ENCODE peak calls at places on chromosomes 16 and 17, in five cellular contexts. B, K, S, G and P are unnamed samples.

GRCh38 chr17:34242553-34242952 is 12.5 kb upstream of the CCL2 start:
- DNase-seq in G (no peak), B (peak), S (no peak), K (no peak), P (no peak)

GRCh38 chr17:76086384-76086783 is 7.4 kb downstream of the ZACN start:
- DNase-seq in K (no peak), B (no peak), G (no peak), S (no peak), P (no peak)

GRCh38 chr16:76910931-76911330 is 280.1 kb upstream of the MON1B start:
- DNase-seq in G (peak), S (no peak), B (no peak), K (no peak), P (no peak)

GRCh38 chr17:27612160-27612767 is 18.7 kb upstream of the LGALS9 start:
- DNase-seq in B (no peak), K (peak), G (no peak), S (no peak), P (no peak)

GRCh38 chr16:85312642-85313540 is 200.6 kb upstream of the CIBAR2 start:
- DNase-seq in B (peak), G (no peak), S (no peak), K (no peak), P (no peak)

GRCh38 chr16:23356941-23357340 is 54.8 kb downstream of the SCNN1B start:
- DNase-seq in G (no peak), S (no peak), K (no peak), B (no peak), P (no peak)

GRCh38 chr17:49029841-49030240 is 32.7 kb downstream of the IGF2BP1 start:
- DNase-seq in G (peak), K (no peak), S (no peak), B (no peak), P (no peak)

GRCh38 chr17:32910769-32911168 is 17.2 kb upstream of the TMEM98 start:
- DNase-seq in K (no peak), B (no peak), S (no peak), G (no peak), P (no peak)

GRCh38 chr17:42221886-42222745 is 27.8 kb upstream of the GHDC start:
- DNase-seq in G (peak), S (peak), B (peak), K (peak), P (no peak)

GRCh38 chr17:49076575-49077384 is 55.8 kb upstream of the B4GALNT2 start:
- DNase-seq in K (no peak), G (peak), S (no peak), B (no peak), P (no peak)

GRCh38 chr17:82973456-82974135 is 105.8 kb upstream of the METRNL start:
- DNase-seq in G (no peak), K (no peak), B (no peak), S (no peak), P (no peak)

GRCh38 chr16:11561440-11561797 is 25.3 kb downstream of the LITAF start:
- DNase-seq in K (no peak), S (no peak), G (no peak), B (no peak), P (no peak)

GRCh38 chr16:67563708-67564468 is 1.6 kb downstream of the CTCF start:
- DNase-seq in G (peak), K (peak), B (peak), S (no peak), P (no peak)

GRCh38 chr16:66899945-66900688 is 18.6 kb downstream of the CDH16 start:
- DNase-seq in G (peak), B (no peak), K (no peak), S (no peak), P (peak)

GRCh38 chr17:66021757-66022156 is 170.2 kb downstream of the CEP112 start:
- DNase-seq in G (no peak), S (no peak), B (peak), K (no peak), P (no peak)
- TF ChIP-seq CTCF in G (no peak), S (peak), B (peak), K (peak), P (no peak)

DNA sequence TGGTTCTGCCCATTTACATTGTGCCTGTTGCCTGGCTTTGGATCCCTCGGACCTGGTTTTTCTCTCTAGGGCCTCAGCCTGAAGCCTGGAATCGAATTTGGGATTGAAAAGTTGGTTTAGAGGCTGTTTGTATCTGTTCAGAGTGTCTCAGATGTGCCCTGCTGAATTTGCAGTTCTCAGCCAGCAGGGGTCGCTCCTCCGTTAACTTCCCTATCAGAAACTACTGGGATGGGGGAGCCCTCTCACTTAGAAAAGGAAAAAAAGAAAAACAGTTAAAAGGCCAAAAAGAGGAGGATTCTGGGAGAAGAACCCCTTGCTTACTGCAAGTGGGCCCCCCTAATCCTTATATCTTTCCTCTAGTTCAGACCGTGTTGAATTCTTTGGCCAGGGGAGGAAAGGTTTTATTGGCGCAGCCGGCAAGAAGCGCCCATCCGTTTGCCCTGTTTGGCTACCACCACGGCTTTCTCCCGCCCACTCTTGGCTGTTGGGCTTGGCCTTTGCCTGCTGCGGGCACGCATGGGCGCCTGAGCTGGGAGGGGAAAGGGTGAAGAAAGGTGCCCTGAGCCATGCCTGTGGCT is 8.7 kb downstream of the FZD2 start:
- DNase-seq in G (no peak), B (no peak), K (no peak), S (no peak), P (no peak)
- TF ChIP-seq CTCF in G (peak), B (peak), K (peak), S (peak), P (peak)

DNA sequence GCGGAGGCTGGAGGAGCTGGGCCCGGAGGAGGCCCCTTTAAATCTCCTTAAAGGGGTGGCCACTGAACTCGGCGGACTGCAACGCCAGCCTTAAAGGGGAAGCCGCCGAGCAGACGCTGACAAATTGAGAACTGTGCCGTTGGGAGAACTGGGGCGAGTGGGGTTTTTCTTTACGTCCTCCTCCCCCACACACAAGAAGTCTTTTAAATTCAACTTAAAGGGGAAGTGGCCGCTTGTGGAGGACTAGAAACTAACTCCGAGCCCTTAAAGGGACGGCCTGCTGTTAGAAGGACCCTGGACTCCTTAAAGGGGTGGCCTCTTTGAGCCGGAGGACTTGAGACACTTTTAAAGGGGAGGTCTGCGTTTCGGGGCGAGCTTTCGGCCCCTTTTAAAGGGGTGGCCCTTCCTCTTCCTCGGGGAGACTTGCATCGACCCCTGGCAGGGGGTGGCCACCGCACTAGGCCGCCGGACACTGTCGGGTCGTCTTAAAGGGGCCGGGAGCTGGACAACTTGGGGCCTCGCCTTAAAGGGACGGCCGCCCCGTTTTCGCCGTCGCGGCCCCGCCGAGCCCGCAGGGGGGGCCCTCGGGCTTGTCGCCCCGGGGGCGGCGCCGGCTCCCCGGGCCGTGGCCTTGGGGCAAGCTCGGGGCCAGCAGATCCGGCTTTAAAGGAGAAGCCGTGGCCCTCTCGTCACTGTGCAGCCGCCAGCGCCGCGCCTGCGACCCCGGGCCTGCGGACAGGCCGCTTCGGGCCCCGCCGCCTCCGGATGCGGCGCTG is 688 bp downstream of the FBRS start:
- DNase-seq in G (peak), S (peak), B (peak), K (peak), P (peak)
- TF ChIP-seq CTCF in G (no peak), S (no peak), B (peak), K (peak), P (no peak)

GRCh38 chr16:73051903-73052302 is 4.0 kb upstream of the ZFHX3 start:
- DNase-seq in K (no peak), S (no peak), G (no peak), B (no peak), P (no peak)
- TF ChIP-seq CTCF in K (no peak), S (no peak), G (no peak), B (no peak), P (no peak)

GRCh38 chr16:3010510-3010909 is 2.2 kb upstream of the CLDN9 start:
- DNase-seq in G (no peak), S (no peak), K (no peak), B (no peak), P (no peak)
- TF ChIP-seq CTCF in G (no peak), S (no peak), K (no peak), B (no peak), P (no peak)

GRCh38 chr17:80949451-80950421 is 41.9 kb upstream of the CHMP6 start:
- DNase-seq in K (no peak), B (no peak), G (no peak), S (peak), P (peak)
- TF ChIP-seq CTCF in K (no peak), B (peak), G (no peak), S (peak), P (no peak)

GRCh38 chr17:58403312-58403711 is 14.0 kb downstream of the RNF43 start:
- DNase-seq in K (no peak), S (no peak), B (no peak), G (peak), P (no peak)
- TF ChIP-seq CTCF in K (no peak), S (no peak), B (no peak), G (no peak), P (no peak)

GRCh38 chr16:16096161-16096857 is 127.0 kb downstream of the ABCC6 start:
- DNase-seq in S (no peak), K (no peak), B (peak), G (peak), P (no peak)
- TF ChIP-seq CTCF in S (no peak), K (no peak), B (peak), G (peak), P (no peak)